ENCODE peak calls at places on chromosome 1, in nine cellular contexts. C is posterior vena cava, B is HFF-Myc, U is astrocyte, K is neural crest cell, J is MCF 10A, Y is Right ventricle myocardium superior, X is NCI-H2081, O is GM04504. M is an unnamed sample.

GRCh38 chr1:3473381-3473844 is 18.9 kb downstream of the ARHGEF16 start:
- DNase-seq in B (peak; percentile 74), J (peak; percentile 96), Y (no peak), C (no peak), X (no peak), K (no peak), U (peak; percentile 85), O (peak; percentile 72), M (no peak)

GRCh38 chr1:221729771-221730170 is 12.1 kb downstream of the DUSP10 start:
- DNase-seq in U (no peak), B (no peak), X (no peak), C (no peak), K (no peak), Y (no peak), J (no peak), O (no peak), M (no peak)

GRCh38 chr1:12450831-12451559 is 167.0 kb downstream of the DHRS3 start:
- DNase-seq in J (no peak), Y (no peak), B (no peak), U (no peak), K (no peak), C (no peak), O (no peak), X (no peak), M (no peak)

GRCh38 chr1:163730366-163730765 is 408.6 kb downstream of the NUF2 start:
- DNase-seq in Y (no peak), U (peak; percentile 45), B (no peak), X (peak; percentile 64), C (no peak), J (peak; percentile 14), K (no peak), O (no peak), M (no peak)

GRCh38 chr1:198678301-198678836 is 39.5 kb downstream of the PTPRC start:
- DNase-seq in O (no peak), Y (no peak), X (no peak), C (no peak), U (peak; percentile 45), J (no peak), B (no peak), K (no peak), M (no peak)

GRCh38 chr1:162218975-162219374 is 149.5 kb downstream of the NOS1AP start:
- DNase-seq in Y (no peak), U (peak; percentile 35), B (no peak), X (no peak), O (no peak), C (no peak), J (no peak), K (no peak), M (no peak)

GRCh38 chr1:205810448-205811157 is 2.4 kb downstream of the SLC41A1 start:
- DNase-seq in C (peak; percentile 64), B (no peak), U (no peak), J (no peak), X (no peak), O (no peak), K (no peak), Y (no peak), M (peak; percentile 12)

GRCh38 chr1:117565083-117565556 is 40.7 kb upstream of the TENT5C start:
- DNase-seq in Y (no peak), U (no peak), K (no peak), B (no peak), X (no peak), C (no peak), O (no peak), J (no peak), M (no peak)

GRCh38 chr1:221335161-221336101 is 406.5 kb downstream of the DUSP10 start:
- DNase-seq in C (peak; percentile 81), K (no peak), X (no peak), Y (peak; percentile 43), O (peak; percentile 94), B (peak; percentile 22), U (peak; percentile 93), J (peak; percentile 82), M (no peak)

GRCh38 chr1:108645479-108646184 is 15.3 kb downstream of the HENMT1 start:
- DNase-seq in B (no peak), K (no peak), U (no peak), X (no peak), O (no peak), Y (no peak), J (no peak), C (no peak), M (no peak)